ENCODE peak calls at places on chromosome 18, in nine cellular contexts. Y, H, U, Z, A, T, K, M and W are unnamed samples. For H3K36me3 and H3K27me3, the result is how much of the 10 kb centered on the place peaks cover.

GRCh38 chr18:23226930-23227728 is 91.8 kb downstream of the CABLES1 start:
- DNase-seq in Y (peak), H (peak), U (peak), Z (no peak), A (no peak), T (peak), K (no peak), M (no peak), W (no peak)

GRCh38 chr18:76619342-76620315 is 124.6 kb upstream of the ZNF516 start:
- DNase-seq in Y (no peak), H (peak), U (peak), Z (peak), A (peak), T (no peak), K (peak), M (no peak), W (peak)

GRCh38 chr18:61554117-61554776 is 221.0 kb downstream of the CDH20 start:
- DNase-seq in Y (no peak), H (no peak), U (no peak), Z (peak), A (peak), T (no peak), K (no peak), M (peak), W (peak)

GRCh38 chr18:32530947-32531651 is 60.4 kb upstream of the GAREM1 start:
- DNase-seq in Y (no peak), H (peak), U (no peak), Z (no peak), A (no peak), T (no peak), K (no peak), M (peak), W (no peak)

GRCh38 chr18:47990981-47991380 is 60.5 kb upstream of the SMAD2 start:
- DNase-seq in Y (no peak), H (no peak), U (no peak), Z (no peak), A (no peak), T (no peak), K (no peak), M (no peak), W (no peak)

GRCh38 chr18:27057459-27058302 is 127.4 kb downstream of the CHST9 start:
- DNase-seq in Y (no peak), H (no peak), U (no peak), Z (no peak), A (no peak), T (no peak), K (no peak), M (no peak), W (no peak)

GRCh38 chr18:11305507-11305906 is 156.1 kb upstream of the PIEZO2 start:
- DNase-seq in Y (no peak), H (no peak), U (no peak), Z (no peak), A (no peak), T (no peak), K (peak), M (no peak), W (no peak)

GRCh38 chr18:70194227-70194890 is 11.1 kb downstream of the RTTN start:
- DNase-seq in Y (no peak), H (no peak), U (no peak), Z (no peak), A (no peak), T (no peak), K (no peak), M (no peak), W (no peak)

GRCh38 chr18:37179384-37179783 is 350.5 kb downstream of the KIAA1328 start:
- DNase-seq in Y (no peak), H (no peak), U (no peak), Z (no peak), A (peak), T (no peak), K (no peak), M (no peak), W (no peak)

GRCh38 chr18:21000667-21001066 is 110.9 kb downstream of the ROCK1 start:
- DNase-seq in Y (no peak), H (peak), U (no peak), Z (no peak), A (no peak), T (no peak), K (no peak), M (no peak), W (no peak)

GRCh38 chr18:67778016-67778415 is 261.5 kb upstream of the DSEL start:
- DNase-seq in Y (no peak), H (peak), U (no peak), Z (no peak), A (no peak), T (no peak), K (no peak), M (no peak), W (no peak)

GRCh38 chr18:62862451-62862850 is 147.1 kb downstream of the PHLPP1 start:
- DNase-seq in Y (no peak), H (peak), U (no peak), Z (no peak), A (no peak), T (no peak), K (no peak), M (no peak), W (no peak)

GRCh38 chr18:23573948-23574431 is 12.3 kb downstream of the NPC1 start:
- DNase-seq in Y (peak), H (peak), U (peak), Z (no peak), A (no peak), T (no peak), K (peak), M (peak), W (peak)

GRCh38 chr18:10419420-10420103 is 34.9 kb upstream of the APCDD1 start:
- DNase-seq in Y (no peak), H (peak), U (no peak), Z (no peak), A (no peak), T (no peak), K (no peak), M (no peak), W (no peak)

GRCh38 chr18:51614033-51614432 is 416.6 kb upstream of the MEX3C start:
- DNase-seq in Y (no peak), H (peak), U (no peak), Z (no peak), A (no peak), T (no peak), K (peak), M (no peak), W (no peak)

GRCh38 chr18:3594760-3595241 is 144.8 kb downstream of the TGIF1 start:
- DNase-seq in Y (no peak), H (peak), U (no peak), Z (no peak), A (no peak), T (no peak), K (peak), M (no peak), W (no peak)

GRCh38 chr18:48662021-48662661 is 123.3 kb downstream of the CTIF start:
- DNase-seq in Y (no peak), H (peak), U (no peak), Z (no peak), A (no peak), T (no peak), K (peak), M (no peak), W (peak)

GRCh38 chr18:22846088-22846683 is 86.9 kb upstream of the RBBP8 start:
- DNase-seq in Y (peak), H (no peak), U (no peak), Z (no peak), A (no peak), T (no peak), K (no peak), M (no peak), W (no peak)

DNA sequence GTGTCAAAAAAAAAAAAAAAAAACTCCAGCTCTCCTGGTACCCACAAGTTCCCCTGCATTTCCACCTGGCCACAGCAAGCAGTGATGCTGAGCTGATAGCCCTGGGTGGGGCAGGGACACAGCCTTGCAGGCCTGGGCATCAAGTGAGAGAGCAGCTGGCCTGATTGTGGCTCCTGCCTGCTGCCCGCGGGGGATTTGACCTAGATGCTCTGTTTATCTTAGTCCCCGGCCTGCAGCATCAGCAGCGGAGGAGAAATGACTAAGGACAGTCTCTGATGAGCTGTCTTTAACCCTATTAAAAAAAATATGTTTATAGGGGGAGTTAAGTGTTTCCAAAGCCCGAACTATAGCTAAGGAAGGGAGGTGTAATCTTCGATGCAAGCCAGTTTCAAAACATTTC is 102.6 kb downstream of the MTCL1 start:
- DNase-seq in Y (no peak), H (no peak), U (no peak), Z (no peak), A (no peak), T (no peak), K (no peak), M (no peak), W (no peak)
- H3K36me3 ChIP-seq in Y (under half), H (under half), U (under half), Z (under half), A (under half), T (under half), K (under half), M (under half), W (under half)

DNA sequence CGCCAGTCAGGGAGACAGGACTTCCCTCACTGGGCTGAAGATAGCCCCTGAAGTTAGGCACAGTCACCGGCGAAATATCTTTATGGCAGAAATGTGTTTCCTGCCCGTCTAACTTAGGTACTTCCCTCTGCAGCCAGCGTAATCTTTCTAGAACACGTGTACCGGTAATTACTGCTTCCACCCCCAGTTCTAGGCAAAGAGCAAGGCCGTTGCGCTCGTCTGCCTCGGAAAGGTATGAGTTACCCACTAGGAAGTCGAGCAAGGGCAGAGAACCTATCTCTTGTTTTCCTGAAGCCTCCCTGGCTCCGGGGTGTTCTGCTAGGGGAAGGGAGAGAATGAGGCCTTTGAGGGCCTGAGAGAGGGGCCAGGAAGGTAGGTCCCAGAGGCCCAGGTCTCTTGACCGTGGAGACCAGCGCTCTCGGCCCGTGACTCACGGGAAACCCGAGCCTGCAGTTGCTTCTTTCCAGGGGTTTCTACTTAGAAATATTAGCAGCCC is 70.0 kb downstream of the TWSG1 start:
- DNase-seq in Y (peak), H (peak), U (no peak), Z (no peak), A (no peak), T (no peak), K (no peak), M (no peak), W (no peak)
- H3K4me3 ChIP-seq in Y (no peak), H (no peak), U (no peak), Z (no peak), A (no peak), T (no peak), K (no peak), M (no peak), W (no peak)

GRCh38 chr18:25351773-25352628 is at the start of gene ZNF521:
- DNase-seq in Y (peak), H (peak), U (peak), Z (peak), A (peak), T (no peak), K (peak), M (peak), W (peak)
- H3K27me3 ChIP-seq in Y (under half), H (under half), U (under half), Z (under half), A (under half), T (under half), K (under half), M (under half), W (half or more)

GRCh38 chr18:63979409-63979908 is 9.6 kb downstream of the SERPINB8 start:
- DNase-seq in Y (peak), H (peak), U (peak), Z (no peak), A (no peak), T (peak), K (peak), M (peak), W (peak)
- H3K36me3 ChIP-seq in Y (under half), H (under half), U (under half), Z (under half), A (under half), T (under half), K (under half), M (under half), W (under half)

DNA sequence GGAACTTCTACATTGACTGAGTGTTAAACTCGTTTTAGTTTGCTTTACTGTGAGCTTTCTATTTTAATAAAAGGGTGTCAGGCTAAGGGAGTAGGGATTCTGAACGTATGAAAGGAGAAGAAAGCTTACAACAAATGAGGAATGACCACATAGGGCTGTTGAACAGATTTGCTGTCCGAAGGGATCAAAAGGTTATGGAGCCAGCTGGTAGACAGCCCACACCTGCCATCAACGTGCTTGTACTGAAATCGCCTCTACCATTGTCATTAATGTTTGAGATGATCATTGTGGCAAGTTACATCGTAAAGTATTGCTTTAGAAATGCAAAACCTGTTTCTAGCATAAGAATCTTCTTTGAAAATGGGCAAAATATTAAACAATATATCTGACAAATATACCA is 133.8 kb downstream of the WDR7 start:
- DNase-seq in Y (no peak), H (no peak), U (no peak), Z (no peak), A (no peak), T (no peak), K (no peak), M (no peak), W (no peak)
- H3K4me3 ChIP-seq in Y (no peak), H (no peak), U (no peak), Z (no peak), A (no peak), T (no peak), K (no peak), M (no peak), W (no peak)

DNA sequence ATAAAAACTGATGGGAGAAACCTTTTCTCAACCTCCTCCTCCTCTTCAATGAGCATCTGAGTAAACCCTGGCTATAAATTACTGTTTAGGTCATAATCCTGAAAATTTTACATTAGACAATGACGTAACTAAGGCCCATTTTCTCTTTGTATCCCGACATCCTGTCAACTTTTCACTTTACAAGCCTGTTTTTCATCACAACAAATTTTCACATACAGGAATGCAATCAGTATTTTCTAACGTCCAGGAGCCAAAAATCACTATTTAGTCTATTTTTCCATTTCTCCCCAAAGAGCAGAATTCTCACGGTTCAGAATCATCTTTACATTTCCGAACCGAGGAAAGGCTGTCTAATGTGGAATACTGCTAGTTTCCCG is 1.2 kb downstream of the SPIRE1 start:
- DNase-seq in Y (peak), H (peak), U (no peak), Z (no peak), A (no peak), T (no peak), K (no peak), M (no peak), W (no peak)
- H3K27me3 ChIP-seq in Y (under half), H (under half), U (under half), Z (under half), A (under half), T (under half), K (under half), M (under half), W (under half)